ENCODE peak calls at places on chromosomes 4 and X, in seven cellular contexts. C is neural progenitor cell, V is neural crest cell, D is mesothelial cell of epicardium, O is BJ, W is cardiac fibroblast, K is sigmoid colon. E is an unnamed sample.

GRCh38 chr4:10273030-10273429 is 156.4 kb upstream of the WDR1 start:
- DNase-seq in C (no peak), V (no peak), D (no peak), O (no peak), W (peak; percentile 71), K (no peak), E (no peak)

GRCh38 chrX:117838581-117839331 is 277.9 kb downstream of the KLHL13 start:
- DNase-seq in O (no peak), D (no peak), W (no peak), K (no peak), C (no peak), V (no peak), E (no peak)

GRCh38 chr4:125838239-125838601 is 523.5 kb downstream of the FAT4 start:
- DNase-seq in O (no peak), K (no peak), D (no peak), C (no peak), V (no peak), W (no peak), E (no peak)

GRCh38 chr4:123055943-123056342 is 133.5 kb upstream of the NUDT6 start:
- DNase-seq in O (no peak), W (no peak), D (no peak), C (no peak), K (no peak), V (no peak), E (no peak)

GRCh38 chr4:127204326-127204725 is 428.4 kb upstream of the INTU start:
- DNase-seq in D (no peak), W (no peak), K (no peak), V (no peak), C (no peak), O (no peak), E (no peak)

GRCh38 chr4:40719008-40719623 is 30.6 kb upstream of the NSUN7 start:
- DNase-seq in K (no peak), C (peak; percentile 69), O (no peak), V (no peak), D (no peak), W (peak; percentile 76), E (peak; percentile 50)

GRCh38 chr4:30763337-30763736 is 43.2 kb downstream of the PCDH7 start:
- DNase-seq in V (no peak), C (no peak), O (no peak), D (no peak), K (no peak), W (no peak), E (no peak)

GRCh38 chrX:4379071-4379470 is 665.6 kb upstream of the PRKX start:
- DNase-seq in C (no peak), D (no peak), W (no peak), O (no peak), K (no peak), V (no peak), E (no peak)

GRCh38 chr4:173211222-173211621 is 42.6 kb downstream of the GALNT7 start:
- DNase-seq in O (no peak), K (no peak), C (no peak), V (no peak), D (no peak), W (no peak), E (no peak)

GRCh38 chr4:168496834-168497233 is at the start of gene PALLD:
- DNase-seq in C (no peak), V (no peak), D (no peak), K (no peak), W (no peak), O (peak; percentile 12), E (no peak)

GRCh38 chrX:72060196-72060974 is 71.3 kb downstream of the RTL5 start:
- DNase-seq in W (peak; percentile 23), O (no peak), D (no peak), V (peak; percentile 37), K (no peak), C (peak; percentile 90), E (peak; percentile 20)

GRCh38 chr4:68077737-68078136 is 51.9 kb downstream of the TMPRSS11F start:
- DNase-seq in V (no peak), C (no peak), D (no peak), K (no peak), O (no peak), W (no peak), E (no peak)

GRCh38 chr4:157700898-157701694 is 471.7 kb downstream of the GASK1B start:
- DNase-seq in K (no peak), W (peak; percentile 6), D (no peak), O (no peak), V (no peak), C (no peak), E (peak; percentile 10)

GRCh38 chr4:157143365-157143764 is 67.4 kb downstream of the GLRB start:
- DNase-seq in K (no peak), C (no peak), O (no peak), D (no peak), V (no peak), W (no peak), E (no peak)

GRCh38 chrX:107880054-107880610 is 54.5 kb downstream of the MID2 start:
- DNase-seq in C (no peak), W (no peak), V (no peak), K (no peak), O (no peak), D (no peak), E (no peak)

GRCh38 chr4:100084892-100085291 is 105.4 kb downstream of the DDIT4L start:
- DNase-seq in D (no peak), C (no peak), O (no peak), W (no peak), V (no peak), K (no peak), E (no peak)

GRCh38 chr4:57182132-57182874 is 72.1 kb upstream of the IGFBP7 start:
- DNase-seq in O (no peak), W (no peak), K (no peak), C (no peak), D (no peak), V (no peak), E (no peak)

GRCh38 chr4:150302553-150302952 is 224.3 kb downstream of the DCLK2 start:
- DNase-seq in W (peak; percentile 94), V (no peak), D (no peak), C (no peak), O (peak; percentile 82), K (peak; percentile 70), E (peak; percentile 74)

GRCh38 chr4:124118061-124118460 is 594.5 kb downstream of the ANKRD50 start:
- DNase-seq in C (no peak), D (no peak), W (no peak), V (no peak), O (no peak), K (no peak), E (no peak)

GRCh38 chr4:1206299-1207156 is 34.1 kb upstream of the SPON2 start:
- DNase-seq in W (no peak), D (peak; percentile 37), K (peak; percentile 61), O (no peak), C (no peak), V (no peak), E (no peak)

GRCh38 chrX:126030021-126030420 is 136.1 kb downstream of the DCAF12L2 start:
- DNase-seq in V (no peak), C (no peak), O (no peak), D (no peak), K (no peak), W (no peak), E (no peak)
- TF ChIP-seq CTCF in V (no peak), C (no peak), O (no peak), D (no peak), K (no peak), W (no peak), E (no peak)

GRCh38 chr4:106816501-106816900 is 219.6 kb downstream of the DKK2 start:
- DNase-seq in D (no peak), V (no peak), K (no peak), W (no peak), C (no peak), O (no peak), E (no peak)

DNA sequence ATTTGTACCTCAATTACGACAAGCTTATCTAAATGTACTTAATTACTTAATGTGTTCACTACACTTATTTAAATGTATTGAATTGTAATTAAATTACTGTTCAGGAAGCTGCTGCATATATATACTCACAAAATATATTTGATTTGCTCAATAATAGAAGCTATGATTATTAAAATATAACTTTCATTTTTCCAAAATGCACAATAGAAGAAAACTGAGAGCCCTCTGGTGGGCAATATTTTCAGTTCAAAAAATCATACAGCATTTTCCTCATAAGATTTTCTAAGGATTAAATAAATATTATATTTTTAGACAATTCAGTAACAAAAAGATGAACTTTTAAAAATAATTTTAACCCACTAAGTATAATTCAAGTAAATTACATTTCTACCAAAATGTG is 217.3 kb downstream of the DKK2 start:
- DNase-seq in C (no peak), W (no peak), D (no peak), K (no peak), V (no peak), O (no peak), E (no peak)
- TF ChIP-seq CTCF in C (peak; percentile 6), W (peak; percentile 26), D (peak; percentile 61), K (no peak), V (peak; percentile 48), O (peak; percentile 30), E (peak; percentile 62)

DNA sequence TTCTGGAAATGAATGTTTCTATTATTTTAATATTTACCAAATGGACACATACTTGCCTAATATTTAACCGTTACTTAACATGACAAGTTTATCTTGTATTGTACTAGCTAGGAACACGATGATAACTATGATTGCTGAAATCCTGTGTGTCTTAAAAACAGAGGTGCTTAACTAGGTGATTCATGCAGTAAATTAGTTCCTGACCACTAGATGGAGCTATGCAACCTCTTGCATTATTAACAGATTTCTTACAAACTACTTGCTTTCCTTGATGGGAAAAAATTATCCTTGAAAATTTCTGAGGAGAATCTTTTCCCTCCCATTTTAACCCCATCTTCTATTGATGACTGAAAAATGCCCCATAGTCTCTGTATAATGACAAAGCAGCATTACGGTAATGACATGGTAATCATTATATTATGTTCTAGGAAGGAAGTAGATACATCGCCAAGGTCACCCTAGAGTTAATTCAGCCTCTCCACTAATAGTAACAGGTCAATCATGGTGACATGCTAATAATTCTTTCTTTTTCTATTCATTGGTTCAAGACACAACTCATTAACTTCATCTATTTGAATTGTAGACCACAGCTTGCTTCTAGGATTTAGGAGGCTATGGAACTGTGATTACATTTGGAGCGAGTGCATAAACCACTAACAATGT is 844.2 kb downstream of the RAPGEF2 start:
- DNase-seq in O (no peak), D (no peak), K (no peak), V (no peak), W (peak; percentile 73), C (peak; percentile 75), E (peak; percentile 82)
- TF ChIP-seq CTCF in O (peak; percentile 65), D (peak; percentile 82), K (peak; percentile 31), V (peak; percentile 93), W (peak; percentile 65), C (peak; percentile 89), E (peak; percentile 84)

GRCh38 chr4:87502580-87503238 is 26.5 kb downstream of the SPARCL1 start:
- DNase-seq in V (no peak), O (peak; percentile 24), W (peak; percentile 38), C (no peak), K (no peak), D (no peak), E (peak; percentile 69)

GRCh38 chr4:87506974-87507701 is 22.0 kb downstream of the SPARCL1 start:
- DNase-seq in O (peak; percentile 95), W (peak; percentile 91), C (no peak), V (no peak), D (no peak), K (no peak), E (no peak)

GRCh38 chr4:87510747-87511146 is 18.4 kb downstream of the SPARCL1 start:
- DNase-seq in W (no peak), V (no peak), D (no peak), O (no peak), K (no peak), C (no peak), E (no peak)

GRCh38 chr4:87511500-87511899 is 17.7 kb downstream of the SPARCL1 start:
- DNase-seq in C (no peak), O (no peak), V (no peak), W (no peak), D (no peak), K (no peak), E (no peak)

GRCh38 chr4:87505862-87506261 is 23.3 kb downstream of the SPARCL1 start:
- DNase-seq in O (no peak), V (no peak), D (no peak), K (no peak), W (no peak), C (peak; percentile 39), E (no peak)
- TF ChIP-seq CTCF in O (no peak), V (no peak), D (no peak), K (no peak), W (no peak), C (peak; percentile 54), E (peak; percentile 40)

E was measured in A673.